ENCODE peak calls at places on chromosomes 12 and 14, in eight cellular contexts. One of them, this sample, is unnamed.

GRCh38 chr12:130800312-130800711 is 38.7 kb downstream of the STX2 start:
- DNase-seq in left ventricle myocardium inferior: no peak
- DNase-seq in neural progenitor cell: no peak
- DNase-seq in ovary: no peak
- DNase-seq in cardiac muscle cell: no peak
- DNase-seq in astrocyte: no peak
- DNase-seq in prostate gland: no peak
- DNase-seq in body of pancreas: no peak
- DNase-seq in this sample: no peak

GRCh38 chr12:77591959-77592358 is 238.7 kb upstream of the NAV3 start:
- DNase-seq in cardiac muscle cell: peak; percentile 74
- DNase-seq in prostate gland: no peak
- DNase-seq in body of pancreas: peak; percentile 19
- DNase-seq in ovary: no peak
- DNase-seq in left ventricle myocardium inferior: no peak
- DNase-seq in astrocyte: no peak
- DNase-seq in neural progenitor cell: peak; percentile 84
- DNase-seq in this sample: no peak

GRCh38 chr12:47715393-47715876 is 9.6 kb upstream of the RPAP3 start:
- DNase-seq in ovary: peak; percentile 92
- DNase-seq in prostate gland: peak; percentile 84
- DNase-seq in cardiac muscle cell: peak; percentile 92
- DNase-seq in astrocyte: peak; percentile 65
- DNase-seq in body of pancreas: peak; percentile 83
- DNase-seq in left ventricle myocardium inferior: peak; percentile 74
- DNase-seq in neural progenitor cell: peak; percentile 92
- DNase-seq in this sample: peak; percentile 92

GRCh38 chr12:90010089-90010488 is 301.5 kb upstream of the ATP2B1 start:
- DNase-seq in astrocyte: no peak
- DNase-seq in ovary: no peak
- DNase-seq in prostate gland: no peak
- DNase-seq in neural progenitor cell: peak; percentile 43
- DNase-seq in body of pancreas: no peak
- DNase-seq in left ventricle myocardium inferior: no peak
- DNase-seq in cardiac muscle cell: no peak
- DNase-seq in this sample: no peak

GRCh38 chr12:67630373-67631088 is 18.0 kb upstream of the DYRK2 start:
- DNase-seq in cardiac muscle cell: no peak
- DNase-seq in prostate gland: no peak
- DNase-seq in astrocyte: no peak
- DNase-seq in body of pancreas: peak; percentile 30
- DNase-seq in ovary: no peak
- DNase-seq in left ventricle myocardium inferior: no peak
- DNase-seq in neural progenitor cell: peak; percentile 8
- DNase-seq in this sample: no peak

GRCh38 chr14:99568567-99569560 is 35.1 kb downstream of the CCDC85C start:
- DNase-seq in astrocyte: peak; percentile 42
- DNase-seq in left ventricle myocardium inferior: peak; percentile 46
- DNase-seq in ovary: peak; percentile 49
- DNase-seq in cardiac muscle cell: peak; percentile 91
- DNase-seq in prostate gland: peak; percentile 65
- DNase-seq in body of pancreas: peak; percentile 31
- DNase-seq in neural progenitor cell: no peak
- DNase-seq in this sample: peak; percentile 32

GRCh38 chr14:51845811-51846210 is 14.6 kb upstream of the GNG2 start:
- DNase-seq in body of pancreas: no peak
- DNase-seq in neural progenitor cell: no peak
- DNase-seq in ovary: no peak
- DNase-seq in cardiac muscle cell: no peak
- DNase-seq in left ventricle myocardium inferior: no peak
- DNase-seq in astrocyte: no peak
- DNase-seq in prostate gland: no peak
- DNase-seq in this sample: no peak

GRCh38 chr12:112905451-112906089 is 1.2 kb upstream of the OAS1 start:
- DNase-seq in neural progenitor cell: no peak
- DNase-seq in astrocyte: no peak
- DNase-seq in ovary: no peak
- DNase-seq in prostate gland: no peak
- DNase-seq in body of pancreas: no peak
- DNase-seq in left ventricle myocardium inferior: no peak
- DNase-seq in cardiac muscle cell: no peak
- DNase-seq in this sample: no peak

GRCh38 chr12:57230381-57231155 is 1.1 kb downstream of the SHMT2 start:
- DNase-seq in prostate gland: no peak
- DNase-seq in cardiac muscle cell: no peak
- DNase-seq in body of pancreas: peak; percentile 37
- DNase-seq in astrocyte: no peak
- DNase-seq in neural progenitor cell: no peak
- DNase-seq in left ventricle myocardium inferior: peak; percentile 11
- DNase-seq in ovary: no peak
- DNase-seq in this sample: no peak

GRCh38 chr14:32675433-32675832 is 263.2 kb upstream of the NPAS3 start:
- DNase-seq in prostate gland: no peak
- DNase-seq in ovary: no peak
- DNase-seq in left ventricle myocardium inferior: no peak
- DNase-seq in body of pancreas: no peak
- DNase-seq in cardiac muscle cell: no peak
- DNase-seq in neural progenitor cell: no peak
- DNase-seq in astrocyte: no peak
- DNase-seq in this sample: no peak

GRCh38 chr14:103746706-103747105 is 31.1 kb downstream of the ZFYVE21 start:
- DNase-seq in neural progenitor cell: no peak
- DNase-seq in prostate gland: no peak
- DNase-seq in left ventricle myocardium inferior: no peak
- DNase-seq in ovary: no peak
- DNase-seq in astrocyte: peak; percentile 71
- DNase-seq in cardiac muscle cell: no peak
- DNase-seq in body of pancreas: no peak
- DNase-seq in this sample: no peak

GRCh38 chr14:103753809-103754208 is 38.2 kb downstream of the ZFYVE21 start:
- DNase-seq in body of pancreas: no peak
- DNase-seq in ovary: no peak
- DNase-seq in neural progenitor cell: no peak
- DNase-seq in astrocyte: no peak
- DNase-seq in prostate gland: no peak
- DNase-seq in left ventricle myocardium inferior: no peak
- DNase-seq in cardiac muscle cell: no peak
- DNase-seq in this sample: no peak

GRCh38 chr14:103749452-103749851 is 33.8 kb downstream of the ZFYVE21 start:
- DNase-seq in ovary: no peak
- DNase-seq in prostate gland: no peak
- DNase-seq in neural progenitor cell: no peak
- DNase-seq in body of pancreas: no peak
- DNase-seq in astrocyte: no peak
- DNase-seq in cardiac muscle cell: no peak
- DNase-seq in left ventricle myocardium inferior: no peak
- DNase-seq in this sample: no peak

GRCh38 chr14:103748539-103748867 is 32.9 kb downstream of the ZFYVE21 start:
- DNase-seq in prostate gland: no peak
- DNase-seq in neural progenitor cell: no peak
- DNase-seq in left ventricle myocardium inferior: no peak
- DNase-seq in ovary: no peak
- DNase-seq in body of pancreas: no peak
- DNase-seq in cardiac muscle cell: no peak
- DNase-seq in astrocyte: no peak
- DNase-seq in this sample: no peak

DNA sequence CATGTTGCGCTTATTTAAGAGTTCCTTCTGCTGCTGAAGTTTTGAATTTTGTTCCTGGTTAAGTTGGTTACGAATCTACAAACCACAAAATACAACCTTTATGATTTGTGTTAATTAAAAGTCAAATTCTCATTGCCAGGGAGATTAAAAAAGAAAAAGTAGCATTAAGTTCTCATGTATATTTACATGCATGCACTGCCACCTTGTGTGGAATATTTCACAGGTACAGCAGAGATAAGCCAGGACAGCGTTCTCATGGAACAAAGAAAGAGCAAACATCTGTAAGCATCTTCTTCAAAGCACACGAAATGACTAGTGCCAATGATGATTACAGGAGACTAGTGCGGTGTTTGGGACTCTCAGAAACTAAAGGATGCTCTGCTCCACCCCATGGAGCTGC is 34.2 kb downstream of the ZFYVE21 start:
- DNase-seq in left ventricle myocardium inferior: no peak
- DNase-seq in ovary: no peak
- DNase-seq in astrocyte: no peak
- DNase-seq in body of pancreas: no peak
- DNase-seq in prostate gland: no peak
- DNase-seq in neural progenitor cell: no peak
- DNase-seq in cardiac muscle cell: no peak
- DNase-seq in this sample: no peak
- H3K36me3 ChIP-seq in left ventricle myocardium inferior: peaks cover 93% of the 10 kb centered on the region
- H3K36me3 ChIP-seq in ovary: no peaks in the 10 kb centered on the region
- H3K36me3 ChIP-seq in astrocyte: no peaks in the 10 kb centered on the region
- H3K36me3 ChIP-seq in body of pancreas: no peaks in the 10 kb centered on the region
- H3K36me3 ChIP-seq in prostate gland: no peaks in the 10 kb centered on the region
- H3K36me3 ChIP-seq in neural progenitor cell: no peaks in the 10 kb centered on the region
- H3K36me3 ChIP-seq in cardiac muscle cell: peaks cover 89% of the 10 kb centered on the region
- H3K36me3 ChIP-seq in this sample: no peaks in the 10 kb centered on the region

GRCh38 chr14:53458368-53458814 is 305.3 kb upstream of the DDHD1 start:
- DNase-seq in body of pancreas: no peak
- DNase-seq in left ventricle myocardium inferior: no peak
- DNase-seq in ovary: no peak
- DNase-seq in cardiac muscle cell: no peak
- DNase-seq in neural progenitor cell: peak; percentile 4
- DNase-seq in prostate gland: no peak
- DNase-seq in astrocyte: peak; percentile 70
- DNase-seq in this sample: peak; percentile 73

GRCh38 chr14:53460544-53460943 is 307.4 kb upstream of the DDHD1 start:
- DNase-seq in neural progenitor cell: no peak
- DNase-seq in ovary: no peak
- DNase-seq in body of pancreas: no peak
- DNase-seq in prostate gland: no peak
- DNase-seq in left ventricle myocardium inferior: no peak
- DNase-seq in cardiac muscle cell: no peak
- DNase-seq in astrocyte: no peak
- DNase-seq in this sample: no peak

GRCh38 chr14:53462931-53463778 is 310.0 kb upstream of the DDHD1 start:
- DNase-seq in astrocyte: no peak
- DNase-seq in prostate gland: no peak
- DNase-seq in cardiac muscle cell: peak; percentile 96
- DNase-seq in left ventricle myocardium inferior: no peak
- DNase-seq in body of pancreas: no peak
- DNase-seq in neural progenitor cell: no peak
- DNase-seq in ovary: no peak
- DNase-seq in this sample: no peak

GRCh38 chr14:53461823-53462222 is 308.7 kb upstream of the DDHD1 start:
- DNase-seq in astrocyte: no peak
- DNase-seq in prostate gland: no peak
- DNase-seq in cardiac muscle cell: peak; percentile 21
- DNase-seq in ovary: no peak
- DNase-seq in left ventricle myocardium inferior: no peak
- DNase-seq in body of pancreas: no peak
- DNase-seq in neural progenitor cell: no peak
- DNase-seq in this sample: no peak
- H3K4me1 ChIP-seq in astrocyte: peaks cover 10% of the 10 kb centered on the region
- H3K4me1 ChIP-seq in prostate gland: no peaks in the 10 kb centered on the region
- H3K4me1 ChIP-seq in cardiac muscle cell: peaks cover 45% of the 10 kb centered on the region
- H3K4me1 ChIP-seq in ovary: no peaks in the 10 kb centered on the region
- H3K4me1 ChIP-seq in left ventricle myocardium inferior: peaks cover 14% of the 10 kb centered on the region
- H3K4me1 ChIP-seq in body of pancreas: no peaks in the 10 kb centered on the region
- H3K4me1 ChIP-seq in neural progenitor cell: peaks cover 6% of the 10 kb centered on the region
- H3K4me1 ChIP-seq in this sample: peaks cover 16% of the 10 kb centered on the region

GRCh38 chr14:104706733-104707628 is 17.0 kb upstream of the ADSS1 start:
- DNase-seq in astrocyte: no peak
- DNase-seq in neural progenitor cell: no peak
- DNase-seq in ovary: no peak
- DNase-seq in body of pancreas: no peak
- DNase-seq in cardiac muscle cell: no peak
- DNase-seq in left ventricle myocardium inferior: no peak
- DNase-seq in prostate gland: no peak
- DNase-seq in this sample: no peak
- H3K36me3 ChIP-seq in astrocyte: peaks cover 9% of the 10 kb centered on the region
- H3K36me3 ChIP-seq in neural progenitor cell: no peaks in the 10 kb centered on the region
- H3K36me3 ChIP-seq in ovary: no peaks in the 10 kb centered on the region
- H3K36me3 ChIP-seq in body of pancreas: no peaks in the 10 kb centered on the region
- H3K36me3 ChIP-seq in cardiac muscle cell: peaks cover 3% of the 10 kb centered on the region
- H3K36me3 ChIP-seq in left ventricle myocardium inferior: peaks cover 70% of the 10 kb centered on the region
- H3K36me3 ChIP-seq in prostate gland: no peaks in the 10 kb centered on the region
- H3K36me3 ChIP-seq in this sample: peaks cover 66% of the 10 kb centered on the region

DNA sequence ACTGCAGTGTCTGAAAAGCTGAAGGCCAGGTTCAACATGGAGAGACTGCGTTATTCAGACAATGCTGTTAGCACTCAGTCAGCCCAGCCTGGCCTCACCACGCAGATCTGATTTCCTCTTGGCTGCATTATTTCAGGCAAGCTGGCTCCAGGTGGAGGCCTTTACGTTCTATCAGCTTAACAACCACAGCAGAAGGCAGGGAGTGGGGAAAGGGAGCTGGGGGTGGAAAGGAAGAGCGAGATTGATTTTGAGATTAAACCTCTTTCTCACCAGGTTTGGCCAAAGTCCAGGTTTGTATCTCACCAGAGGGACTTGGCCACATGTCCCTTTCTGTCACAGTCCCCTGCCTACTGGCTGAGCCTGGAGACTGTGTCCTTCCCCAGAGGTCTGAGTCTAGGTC is 543.7 kb upstream of the TMEM132C start:
- DNase-seq in left ventricle myocardium inferior: no peak
- DNase-seq in astrocyte: no peak
- DNase-seq in cardiac muscle cell: no peak
- DNase-seq in body of pancreas: no peak
- DNase-seq in prostate gland: no peak
- DNase-seq in neural progenitor cell: no peak
- DNase-seq in ovary: no peak
- DNase-seq in this sample: no peak
- H3K4me1 ChIP-seq in left ventricle myocardium inferior: no peaks in the 10 kb centered on the region
- H3K4me1 ChIP-seq in astrocyte: no peaks in the 10 kb centered on the region
- H3K4me1 ChIP-seq in cardiac muscle cell: no peaks in the 10 kb centered on the region
- H3K4me1 ChIP-seq in body of pancreas: no peaks in the 10 kb centered on the region
- H3K4me1 ChIP-seq in prostate gland: no peaks in the 10 kb centered on the region
- H3K4me1 ChIP-seq in neural progenitor cell: no peaks in the 10 kb centered on the region
- H3K4me1 ChIP-seq in ovary: no peaks in the 10 kb centered on the region
- H3K4me1 ChIP-seq in this sample: no peaks in the 10 kb centered on the region

DNA sequence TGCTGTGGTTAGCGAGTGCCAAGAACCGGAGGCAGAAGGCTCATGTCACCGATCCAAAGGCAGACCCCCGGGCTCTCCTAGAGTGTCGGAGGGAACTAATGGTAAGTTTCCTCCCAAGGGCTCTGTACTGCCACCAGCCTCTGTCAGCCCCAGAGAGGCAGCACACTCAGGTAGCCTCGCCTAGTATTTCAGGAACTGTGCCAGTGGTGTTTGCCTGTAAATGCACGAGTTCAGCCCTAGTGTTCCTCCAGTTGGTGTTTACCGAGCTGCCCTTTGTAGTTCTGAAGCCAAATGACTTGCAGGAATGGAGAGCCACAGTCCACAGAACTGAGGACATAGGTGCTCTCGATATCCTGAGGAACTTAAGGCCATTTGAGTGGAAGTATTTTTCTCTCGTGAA is 72.6 kb downstream of the ESR2 start:
- DNase-seq in astrocyte: no peak
- DNase-seq in cardiac muscle cell: no peak
- DNase-seq in ovary: no peak
- DNase-seq in neural progenitor cell: no peak
- DNase-seq in prostate gland: peak; percentile 61
- DNase-seq in left ventricle myocardium inferior: no peak
- DNase-seq in body of pancreas: peak; percentile 52
- DNase-seq in this sample: no peak
- H3K36me3 ChIP-seq in astrocyte: no peaks in the 10 kb centered on the region
- H3K36me3 ChIP-seq in cardiac muscle cell: peaks cover 21% of the 10 kb centered on the region
- H3K36me3 ChIP-seq in ovary: no peaks in the 10 kb centered on the region
- H3K36me3 ChIP-seq in neural progenitor cell: peaks cover 3% of the 10 kb centered on the region
- H3K36me3 ChIP-seq in prostate gland: peaks cover 13% of the 10 kb centered on the region
- H3K36me3 ChIP-seq in left ventricle myocardium inferior: peaks cover 98% of the 10 kb centered on the region
- H3K36me3 ChIP-seq in body of pancreas: peaks cover 13% of the 10 kb centered on the region
- H3K36me3 ChIP-seq in this sample: peaks cover 79% of the 10 kb centered on the region

GRCh38 chr12:12553208-12553785 is 9.4 kb downstream of the DUSP16 start:
- DNase-seq in ovary: no peak
- DNase-seq in body of pancreas: no peak
- DNase-seq in prostate gland: no peak
- DNase-seq in astrocyte: no peak
- DNase-seq in left ventricle myocardium inferior: no peak
- DNase-seq in cardiac muscle cell: no peak
- DNase-seq in neural progenitor cell: no peak
- DNase-seq in this sample: no peak
- H3K4me1 ChIP-seq in ovary: peaks cover 3% of the 10 kb centered on the region
- H3K4me1 ChIP-seq in body of pancreas: peaks cover 42% of the 10 kb centered on the region
- H3K4me1 ChIP-seq in prostate gland: peaks cover 3% of the 10 kb centered on the region
- H3K4me1 ChIP-seq in astrocyte: no peaks in the 10 kb centered on the region
- H3K4me1 ChIP-seq in left ventricle myocardium inferior: peaks cover 25% of the 10 kb centered on the region
- H3K4me1 ChIP-seq in cardiac muscle cell: peaks cover 4% of the 10 kb centered on the region
- H3K4me1 ChIP-seq in neural progenitor cell: no peaks in the 10 kb centered on the region
- H3K4me1 ChIP-seq in this sample: no peaks in the 10 kb centered on the region